ENCODE peak calls at places on chromosome 13, in seven cellular contexts. I, D, W, Y, O, K and N are unnamed samples.

GRCh38 chr13:36432106-36432544 is at the start of gene CCNA1:
- DNase-seq in I (no peak), D (no peak), W (peak; percentile 79), Y (no peak), O (peak; percentile 51), K (peak; percentile 19), N (peak; percentile 39)

GRCh38 chr13:49421391-49421790 is 22.5 kb downstream of the CAB39L start:
- DNase-seq in I (no peak), D (no peak), W (peak; percentile 25), Y (no peak), O (no peak), K (no peak), N (peak; percentile 8)

GRCh38 chr13:38602261-38602660 is 84.6 kb upstream of the FREM2 start:
- DNase-seq in I (no peak), D (no peak), W (peak; percentile 37), Y (no peak), O (no peak), K (no peak), N (peak; percentile 64)

GRCh38 chr13:33543631-33544030 is 258.1 kb upstream of the STARD13 start:
- DNase-seq in I (no peak), D (peak; percentile 38), W (no peak), Y (no peak), O (no peak), K (no peak), N (peak; percentile 14)

GRCh38 chr13:110329798-110330461 is 22.8 kb downstream of the COL4A2 start:
- DNase-seq in I (no peak), D (peak; percentile 80), W (no peak), Y (peak; percentile 93), O (no peak), K (no peak), N (no peak)

GRCh38 chr13:72181661-72182060 is 314.7 kb upstream of the DACH1 start:
- DNase-seq in I (no peak), D (no peak), W (no peak), Y (no peak), O (no peak), K (no peak), N (no peak)

GRCh38 chr13:21075303-21076264 is 14.2 kb upstream of the LATS2 start:
- DNase-seq in I (no peak), D (peak; percentile 39), W (peak; percentile 42), Y (no peak), O (no peak), K (peak; percentile 53), N (peak; percentile 14)

GRCh38 chr13:33383724-33384577 is 98.4 kb upstream of the STARD13 start:
- DNase-seq in I (no peak), D (peak; percentile 14), W (no peak), Y (no peak), O (no peak), K (no peak), N (no peak)

GRCh38 chr13:107767119-107767518 is 448.2 kb downstream of the LIG4 start:
- DNase-seq in I (no peak), D (no peak), W (no peak), Y (no peak), O (no peak), K (no peak), N (no peak)

GRCh38 chr13:31765441-31765840 is 26.1 kb downstream of the RXFP2 start:
- DNase-seq in I (no peak), D (peak; percentile 61), W (no peak), Y (peak; percentile 89), O (no peak), K (no peak), N (no peak)

GRCh38 chr13:53137777-53138176 is 109.2 kb downstream of the OLFM4 start:
- DNase-seq in I (no peak), D (peak; percentile 81), W (no peak), Y (peak; percentile 86), O (no peak), K (no peak), N (peak; percentile 27)

GRCh38 chr13:39455534-39456175 is 147.3 kb downstream of the LHFPL6 start:
- DNase-seq in I (no peak), D (peak; percentile 13), W (no peak), Y (peak; percentile 21), O (no peak), K (no peak), N (no peak)

GRCh38 chr13:28716511-28716910 is 2.3 kb downstream of the SLC46A3 start:
- DNase-seq in I (no peak), D (peak; percentile 56), W (no peak), Y (peak; percentile 83), O (peak; percentile 69), K (peak; percentile 30), N (peak; percentile 98)

GRCh38 chr13:60654405-60654804 is 257.4 kb downstream of the TDRD3 start:
- DNase-seq in I (no peak), D (peak; percentile 3), W (peak; percentile 52), Y (no peak), O (no peak), K (peak; percentile 33), N (peak; percentile 64)

GRCh38 chr13:79631260-79631659 is 150.3 kb downstream of the NDFIP2 start:
- DNase-seq in I (no peak), D (peak; percentile 84), W (no peak), Y (peak; percentile 49), O (no peak), K (no peak), N (peak; percentile 98)
- TF ChIP-seq CTCF in I (no peak), D (peak; percentile 23), W (no peak), Y (peak; percentile 12), O (no peak), K (peak; percentile 55), N (peak; percentile 63)

GRCh38 chr13:46185634-46186033 is 3.7 kb upstream of the LCP1 start:
- DNase-seq in I (no peak), D (no peak), W (no peak), Y (no peak), O (no peak), K (no peak), N (no peak)

GRCh38 chr13:46184277-46184699 is 2.3 kb upstream of the LCP1 start:
- DNase-seq in I (no peak), D (no peak), W (peak; percentile 49), Y (no peak), O (no peak), K (peak; percentile 22), N (no peak)

GRCh38 chr13:46181799-46182490 is at the start of gene LCP1:
- DNase-seq in I (no peak), D (no peak), W (no peak), Y (no peak), O (peak; percentile 42), K (no peak), N (no peak)

GRCh38 chr13:46182491-46182877 is 507 bp upstream of the LCP1 start:
- DNase-seq in I (no peak), D (no peak), W (no peak), Y (no peak), O (no peak), K (no peak), N (no peak)

GRCh38 chr13:46183018-46183940 is 1.3 kb upstream of the LCP1 start:
- DNase-seq in I (no peak), D (no peak), W (no peak), Y (no peak), O (no peak), K (no peak), N (no peak)
- H3K4me3 ChIP-seq in I (no peak overlapping the region), D (no peak overlapping the region), W (no peak overlapping the region), Y (no peak overlapping the region), O (no peak overlapping the region), K (no peak overlapping the region), N (no peak overlapping the region)

GRCh38 chr13:75800545-75800944 is 164.4 kb downstream of the LMO7 start:
- DNase-seq in I (no peak), D (peak; percentile 37), W (no peak), Y (no peak), O (no peak), K (no peak), N (no peak)

GRCh38 chr13:75803982-75804381 is 167.9 kb downstream of the LMO7 start:
- DNase-seq in I (no peak), D (no peak), W (peak; percentile 49), Y (no peak), O (no peak), K (no peak), N (no peak)

GRCh38 chr13:75803175-75803611 is 167.1 kb downstream of the LMO7 start:
- DNase-seq in I (no peak), D (no peak), W (no peak), Y (no peak), O (no peak), K (no peak), N (no peak)

GRCh38 chr13:75801388-75801787 is 165.3 kb downstream of the LMO7 start:
- DNase-seq in I (no peak), D (no peak), W (no peak), Y (no peak), O (no peak), K (no peak), N (no peak)

GRCh38 chr13:75802161-75802560 is 166.0 kb downstream of the LMO7 start:
- DNase-seq in I (no peak), D (no peak), W (no peak), Y (no peak), O (no peak), K (no peak), N (no peak)
- TF ChIP-seq CTCF in I (no peak), D (no peak), W (no peak), Y (no peak), O (no peak), K (no peak), N (no peak)

DNA sequence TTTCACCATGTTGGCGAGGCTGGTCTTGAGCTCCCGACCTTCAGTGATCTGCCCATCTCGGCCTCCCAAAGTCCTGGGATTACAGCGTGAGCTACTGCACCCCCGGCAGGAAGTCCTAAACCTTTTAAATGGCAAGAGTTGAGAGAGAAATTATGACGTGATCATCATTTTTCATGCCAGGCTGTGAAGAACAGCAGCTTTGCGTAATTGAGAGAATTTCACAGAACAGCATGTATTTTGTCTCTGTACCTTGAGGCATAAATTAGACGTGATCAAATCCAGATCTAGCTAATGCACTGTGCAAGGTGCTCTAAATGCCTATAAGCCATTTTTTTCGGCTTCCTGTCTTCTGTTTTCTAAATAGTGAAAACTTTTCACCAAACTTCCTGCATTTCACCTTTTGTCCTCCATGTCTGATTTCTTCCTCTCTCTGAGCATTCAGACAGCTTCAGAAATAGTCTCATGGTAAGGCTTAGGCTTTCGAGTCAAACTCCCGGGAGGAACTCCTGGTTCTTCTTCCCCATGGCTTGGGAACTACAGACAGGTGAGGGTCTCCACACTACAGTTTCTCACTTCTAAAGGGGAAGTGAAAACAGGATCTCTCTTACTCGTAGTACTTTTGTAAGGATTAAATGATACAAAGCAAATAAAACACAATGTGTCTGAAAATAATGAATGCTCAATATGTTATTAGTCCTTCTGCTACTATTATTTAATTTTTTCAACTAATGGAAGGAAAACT is 51.0 kb downstream of the WDFY2 start:
- DNase-seq in I (no peak), D (no peak), W (no peak), Y (no peak), O (no peak), K (no peak), N (no peak)
- H3K4me3 ChIP-seq in I (no peak overlapping the region), D (no peak overlapping the region), W (no peak overlapping the region), Y (no peak overlapping the region), O (no peak overlapping the region), K (no peak overlapping the region), N (no peak overlapping the region)

DNA sequence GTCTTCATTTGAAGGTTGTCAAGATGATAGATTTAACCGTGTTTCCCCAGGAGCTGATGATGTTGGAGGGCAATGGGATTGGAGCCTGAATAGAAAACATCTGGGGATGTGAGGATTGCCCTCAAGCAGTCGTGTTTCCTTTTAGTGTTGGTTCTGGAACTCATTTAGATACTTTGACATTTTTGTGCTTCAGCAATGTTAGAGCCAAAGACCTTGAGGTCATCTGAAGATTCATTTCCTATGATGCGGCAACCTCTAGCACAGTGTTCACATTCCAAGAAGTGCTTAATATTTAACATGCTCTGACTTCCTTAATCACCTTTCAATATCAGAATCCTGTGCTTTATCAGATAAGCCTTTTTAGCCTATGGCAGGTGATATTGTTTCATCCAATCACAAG is 82.7 kb downstream of the SLC10A2 start:
- DNase-seq in I (no peak), D (no peak), W (no peak), Y (no peak), O (no peak), K (no peak), N (no peak)
- TF ChIP-seq CTCF in I (no peak), D (no peak), W (no peak), Y (no peak), O (no peak), K (no peak), N (no peak)